ENCODE peak calls at places on chromosomes 5 and 9, in ten cellular contexts. One of them, this sample, is unnamed.

GRCh38 chr9:5510991-5511390 is 660 bp downstream of the PDCD1LG2 start:
- DNase-seq in psoas muscle: no peak
- DNase-seq in breast epithelium: no peak
- DNase-seq in neural crest cell: no peak
- DNase-seq in ovary: no peak
- DNase-seq in nephron progenitor cell: no peak
- DNase-seq in MM.1S: no peak
- DNase-seq in prostate gland: no peak
- DNase-seq in A549: no peak
- DNase-seq in activated CD8-positive, alpha-beta T cell treated with anti-CD3 and anti-CD28 coated beads for 36 hours: no peak
- DNase-seq in this sample: no peak

GRCh38 chr9:126894052-126894603 is 20.5 kb upstream of the RALGPS1 start:
- DNase-seq in prostate gland: no peak
- DNase-seq in breast epithelium: peak
- DNase-seq in MM.1S: no peak
- DNase-seq in activated CD8-positive, alpha-beta T cell treated with anti-CD3 and anti-CD28 coated beads for 36 hours: peak
- DNase-seq in nephron progenitor cell: no peak
- DNase-seq in neural crest cell: no peak
- DNase-seq in ovary: no peak
- DNase-seq in A549: no peak
- DNase-seq in psoas muscle: no peak
- DNase-seq in this sample: no peak

GRCh38 chr5:172114875-172115422 is 73.1 kb downstream of the STK10 start:
- DNase-seq in ovary: no peak
- DNase-seq in prostate gland: no peak
- DNase-seq in MM.1S: no peak
- DNase-seq in A549: no peak
- DNase-seq in nephron progenitor cell: no peak
- DNase-seq in activated CD8-positive, alpha-beta T cell treated with anti-CD3 and anti-CD28 coated beads for 36 hours: peak
- DNase-seq in neural crest cell: no peak
- DNase-seq in psoas muscle: peak
- DNase-seq in breast epithelium: no peak
- DNase-seq in this sample: peak

GRCh38 chr5:95838552-95838951 is 16.0 kb upstream of the GLRX start:
- DNase-seq in breast epithelium: no peak
- DNase-seq in prostate gland: no peak
- DNase-seq in activated CD8-positive, alpha-beta T cell treated with anti-CD3 and anti-CD28 coated beads for 36 hours: no peak
- DNase-seq in MM.1S: no peak
- DNase-seq in nephron progenitor cell: no peak
- DNase-seq in ovary: no peak
- DNase-seq in A549: no peak
- DNase-seq in neural crest cell: no peak
- DNase-seq in psoas muscle: no peak
- DNase-seq in this sample: no peak

GRCh38 chr5:115430374-115430773 is 114.2 kb downstream of the FEM1C start:
- DNase-seq in breast epithelium: no peak
- DNase-seq in A549: no peak
- DNase-seq in nephron progenitor cell: no peak
- DNase-seq in neural crest cell: no peak
- DNase-seq in activated CD8-positive, alpha-beta T cell treated with anti-CD3 and anti-CD28 coated beads for 36 hours: no peak
- DNase-seq in MM.1S: no peak
- DNase-seq in ovary: no peak
- DNase-seq in psoas muscle: no peak
- DNase-seq in prostate gland: no peak
- DNase-seq in this sample: no peak

GRCh38 chr5:155885199-155885598 is 441.8 kb upstream of the SGCD start:
- DNase-seq in MM.1S: no peak
- DNase-seq in psoas muscle: no peak
- DNase-seq in A549: no peak
- DNase-seq in activated CD8-positive, alpha-beta T cell treated with anti-CD3 and anti-CD28 coated beads for 36 hours: no peak
- DNase-seq in prostate gland: no peak
- DNase-seq in breast epithelium: no peak
- DNase-seq in nephron progenitor cell: no peak
- DNase-seq in ovary: no peak
- DNase-seq in neural crest cell: no peak
- DNase-seq in this sample: no peak

GRCh38 chr5:96284727-96285389 is 148.2 kb downstream of the PCSK1 start:
- DNase-seq in nephron progenitor cell: no peak
- DNase-seq in activated CD8-positive, alpha-beta T cell treated with anti-CD3 and anti-CD28 coated beads for 36 hours: no peak
- DNase-seq in neural crest cell: no peak
- DNase-seq in psoas muscle: no peak
- DNase-seq in MM.1S: peak
- DNase-seq in breast epithelium: no peak
- DNase-seq in ovary: no peak
- DNase-seq in prostate gland: no peak
- DNase-seq in A549: no peak
- DNase-seq in this sample: no peak

GRCh38 chr5:75574791-75575190 is 36.5 kb upstream of the ANKDD1B start:
- DNase-seq in ovary: no peak
- DNase-seq in prostate gland: no peak
- DNase-seq in psoas muscle: no peak
- DNase-seq in neural crest cell: no peak
- DNase-seq in breast epithelium: no peak
- DNase-seq in nephron progenitor cell: no peak
- DNase-seq in A549: no peak
- DNase-seq in activated CD8-positive, alpha-beta T cell treated with anti-CD3 and anti-CD28 coated beads for 36 hours: no peak
- DNase-seq in MM.1S: no peak
- DNase-seq in this sample: no peak

GRCh38 chr5:73706963-73707362 is 81.0 kb downstream of the ARHGEF28 start:
- DNase-seq in ovary: no peak
- DNase-seq in psoas muscle: no peak
- DNase-seq in activated CD8-positive, alpha-beta T cell treated with anti-CD3 and anti-CD28 coated beads for 36 hours: no peak
- DNase-seq in prostate gland: no peak
- DNase-seq in neural crest cell: no peak
- DNase-seq in A549: no peak
- DNase-seq in MM.1S: no peak
- DNase-seq in breast epithelium: no peak
- DNase-seq in nephron progenitor cell: no peak
- DNase-seq in this sample: no peak

GRCh38 chr9:134188421-134189166 is 24.2 kb upstream of the RNU6ATAC start:
- DNase-seq in neural crest cell: no peak
- DNase-seq in activated CD8-positive, alpha-beta T cell treated with anti-CD3 and anti-CD28 coated beads for 36 hours: peak
- DNase-seq in breast epithelium: no peak
- DNase-seq in psoas muscle: peak
- DNase-seq in A549: no peak
- DNase-seq in MM.1S: no peak
- DNase-seq in prostate gland: no peak
- DNase-seq in ovary: peak
- DNase-seq in nephron progenitor cell: no peak
- DNase-seq in this sample: no peak

GRCh38 chr5:77316871-77317661 is 106.6 kb downstream of the PDE8B start:
- DNase-seq in breast epithelium: no peak
- DNase-seq in activated CD8-positive, alpha-beta T cell treated with anti-CD3 and anti-CD28 coated beads for 36 hours: no peak
- DNase-seq in ovary: no peak
- DNase-seq in prostate gland: no peak
- DNase-seq in A549: no peak
- DNase-seq in psoas muscle: no peak
- DNase-seq in nephron progenitor cell: no peak
- DNase-seq in MM.1S: no peak
- DNase-seq in neural crest cell: no peak
- DNase-seq in this sample: no peak

GRCh38 chr5:113202904-113203716 is 226.5 kb downstream of the DCP2 start:
- DNase-seq in nephron progenitor cell: peak
- DNase-seq in ovary: no peak
- DNase-seq in breast epithelium: peak
- DNase-seq in A549: peak
- DNase-seq in MM.1S: no peak
- DNase-seq in neural crest cell: peak
- DNase-seq in psoas muscle: peak
- DNase-seq in activated CD8-positive, alpha-beta T cell treated with anti-CD3 and anti-CD28 coated beads for 36 hours: no peak
- DNase-seq in prostate gland: peak
- DNase-seq in this sample: no peak

GRCh38 chr9:125821078-125821477 is 73.9 kb downstream of the PBX3 start:
- DNase-seq in A549: no peak
- DNase-seq in psoas muscle: no peak
- DNase-seq in nephron progenitor cell: no peak
- DNase-seq in MM.1S: peak
- DNase-seq in prostate gland: no peak
- DNase-seq in ovary: no peak
- DNase-seq in breast epithelium: no peak
- DNase-seq in neural crest cell: no peak
- DNase-seq in activated CD8-positive, alpha-beta T cell treated with anti-CD3 and anti-CD28 coated beads for 36 hours: no peak
- DNase-seq in this sample: no peak

GRCh38 chr5:36052542-36052941 is 14.1 kb downstream of the UGT3A2 start:
- DNase-seq in ovary: no peak
- DNase-seq in nephron progenitor cell: no peak
- DNase-seq in MM.1S: no peak
- DNase-seq in psoas muscle: no peak
- DNase-seq in breast epithelium: no peak
- DNase-seq in neural crest cell: no peak
- DNase-seq in prostate gland: no peak
- DNase-seq in A549: no peak
- DNase-seq in activated CD8-positive, alpha-beta T cell treated with anti-CD3 and anti-CD28 coated beads for 36 hours: no peak
- DNase-seq in this sample: no peak

GRCh38 chr5:137731201-137731600 is 4.7 kb downstream of the KLHL3 start:
- DNase-seq in psoas muscle: no peak
- DNase-seq in prostate gland: no peak
- DNase-seq in A549: no peak
- DNase-seq in nephron progenitor cell: no peak
- DNase-seq in breast epithelium: no peak
- DNase-seq in neural crest cell: no peak
- DNase-seq in activated CD8-positive, alpha-beta T cell treated with anti-CD3 and anti-CD28 coated beads for 36 hours: no peak
- DNase-seq in MM.1S: no peak
- DNase-seq in ovary: no peak
- DNase-seq in this sample: no peak

GRCh38 chr5:137730331-137730730 is 5.6 kb downstream of the KLHL3 start:
- DNase-seq in prostate gland: no peak
- DNase-seq in MM.1S: no peak
- DNase-seq in psoas muscle: no peak
- DNase-seq in neural crest cell: no peak
- DNase-seq in A549: no peak
- DNase-seq in ovary: no peak
- DNase-seq in activated CD8-positive, alpha-beta T cell treated with anti-CD3 and anti-CD28 coated beads for 36 hours: no peak
- DNase-seq in nephron progenitor cell: no peak
- DNase-seq in breast epithelium: no peak
- DNase-seq in this sample: no peak

GRCh38 chr5:137724251-137724650 is 11.6 kb downstream of the KLHL3 start:
- DNase-seq in activated CD8-positive, alpha-beta T cell treated with anti-CD3 and anti-CD28 coated beads for 36 hours: no peak
- DNase-seq in ovary: no peak
- DNase-seq in A549: no peak
- DNase-seq in neural crest cell: no peak
- DNase-seq in MM.1S: no peak
- DNase-seq in breast epithelium: no peak
- DNase-seq in nephron progenitor cell: no peak
- DNase-seq in prostate gland: no peak
- DNase-seq in psoas muscle: no peak
- DNase-seq in this sample: no peak

GRCh38 chr5:137727623-137728022 is 8.3 kb downstream of the KLHL3 start:
- DNase-seq in ovary: no peak
- DNase-seq in breast epithelium: no peak
- DNase-seq in neural crest cell: no peak
- DNase-seq in prostate gland: no peak
- DNase-seq in psoas muscle: no peak
- DNase-seq in MM.1S: no peak
- DNase-seq in A549: no peak
- DNase-seq in nephron progenitor cell: no peak
- DNase-seq in activated CD8-positive, alpha-beta T cell treated with anti-CD3 and anti-CD28 coated beads for 36 hours: no peak
- DNase-seq in this sample: no peak

DNA sequence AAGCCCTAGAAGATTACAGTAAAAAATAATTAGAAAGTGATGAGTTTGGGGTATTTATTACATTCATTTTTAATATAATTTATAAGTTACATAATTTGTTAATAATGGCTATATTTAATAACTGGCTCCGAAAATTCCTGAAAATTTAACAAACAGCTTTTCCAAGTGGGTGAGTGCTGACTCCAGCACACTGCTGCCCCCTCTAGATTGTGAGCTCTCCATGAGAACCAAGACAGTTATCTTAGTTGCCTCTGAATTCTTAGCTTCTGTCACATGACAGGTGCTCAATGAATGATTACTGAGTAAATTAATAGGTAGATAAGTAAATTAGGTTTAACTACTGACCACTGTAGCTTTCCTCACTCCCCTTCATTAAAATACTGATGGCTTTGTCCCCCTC is 7.8 kb downstream of the KLHL3 start:
- DNase-seq in activated CD8-positive, alpha-beta T cell treated with anti-CD3 and anti-CD28 coated beads for 36 hours: no peak
- DNase-seq in psoas muscle: no peak
- DNase-seq in nephron progenitor cell: no peak
- DNase-seq in prostate gland: no peak
- DNase-seq in MM.1S: no peak
- DNase-seq in A549: no peak
- DNase-seq in neural crest cell: no peak
- DNase-seq in breast epithelium: no peak
- DNase-seq in ovary: no peak
- DNase-seq in this sample: no peak
- TF ChIP-seq CTCF in activated CD8-positive, alpha-beta T cell treated with anti-CD3 and anti-CD28 coated beads for 36 hours: no peak
- TF ChIP-seq CTCF in psoas muscle: no peak
- TF ChIP-seq CTCF in nephron progenitor cell: no peak
- TF ChIP-seq CTCF in prostate gland: no peak
- TF ChIP-seq CTCF in MM.1S: no peak
- TF ChIP-seq CTCF in A549: no peak
- TF ChIP-seq CTCF in neural crest cell: no peak
- TF ChIP-seq CTCF in breast epithelium: no peak
- TF ChIP-seq CTCF in ovary: no peak
- TF ChIP-seq CTCF in this sample: no peak

GRCh38 chr5:142000176-142000575 is 12.7 kb downstream of the GNPDA1 start:
- DNase-seq in A549: no peak
- DNase-seq in neural crest cell: no peak
- DNase-seq in ovary: no peak
- DNase-seq in nephron progenitor cell: no peak
- DNase-seq in activated CD8-positive, alpha-beta T cell treated with anti-CD3 and anti-CD28 coated beads for 36 hours: no peak
- DNase-seq in breast epithelium: no peak
- DNase-seq in MM.1S: no peak
- DNase-seq in psoas muscle: no peak
- DNase-seq in prostate gland: no peak
- DNase-seq in this sample: no peak
- TF ChIP-seq CTCF in A549: no peak
- TF ChIP-seq CTCF in neural crest cell: no peak
- TF ChIP-seq CTCF in ovary: no peak
- TF ChIP-seq CTCF in nephron progenitor cell: no peak
- TF ChIP-seq CTCF in activated CD8-positive, alpha-beta T cell treated with anti-CD3 and anti-CD28 coated beads for 36 hours: no peak
- TF ChIP-seq CTCF in breast epithelium: no peak
- TF ChIP-seq CTCF in MM.1S: no peak
- TF ChIP-seq CTCF in psoas muscle: no peak
- TF ChIP-seq CTCF in prostate gland: no peak
- TF ChIP-seq CTCF in this sample: no peak

DNA sequence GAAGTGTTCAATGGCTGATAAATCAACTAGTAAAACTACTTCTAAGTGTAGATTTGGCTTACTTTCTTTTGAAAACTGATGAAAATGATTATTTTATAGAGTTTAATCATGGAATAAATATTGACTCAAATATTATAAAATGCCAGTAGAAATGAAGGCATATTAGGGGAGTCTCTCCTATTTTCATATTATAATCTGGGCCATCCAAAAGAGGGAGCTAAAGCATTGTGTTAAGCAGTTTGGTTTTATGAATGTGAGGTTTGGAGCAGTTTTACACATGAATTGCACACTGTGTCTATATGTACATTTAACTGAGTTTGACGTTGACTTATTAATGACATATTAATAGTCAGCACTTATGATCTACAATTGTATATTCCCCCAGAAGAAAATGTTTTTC is 17.4 kb downstream of the CDH9 start:
- DNase-seq in psoas muscle: no peak
- DNase-seq in MM.1S: peak
- DNase-seq in prostate gland: no peak
- DNase-seq in A549: peak
- DNase-seq in activated CD8-positive, alpha-beta T cell treated with anti-CD3 and anti-CD28 coated beads for 36 hours: no peak
- DNase-seq in nephron progenitor cell: no peak
- DNase-seq in neural crest cell: no peak
- DNase-seq in ovary: no peak
- DNase-seq in breast epithelium: no peak
- DNase-seq in this sample: no peak
- TF ChIP-seq CTCF in psoas muscle: peak
- TF ChIP-seq CTCF in MM.1S: peak
- TF ChIP-seq CTCF in prostate gland: no peak
- TF ChIP-seq CTCF in A549: peak
- TF ChIP-seq CTCF in activated CD8-positive, alpha-beta T cell treated with anti-CD3 and anti-CD28 coated beads for 36 hours: no peak
- TF ChIP-seq CTCF in nephron progenitor cell: no peak
- TF ChIP-seq CTCF in neural crest cell: peak
- TF ChIP-seq CTCF in ovary: no peak
- TF ChIP-seq CTCF in breast epithelium: no peak
- TF ChIP-seq CTCF in this sample: no peak

GRCh38 chr5:94025788-94026473 is 284.5 kb upstream of the POU5F2 start:
- DNase-seq in activated CD8-positive, alpha-beta T cell treated with anti-CD3 and anti-CD28 coated beads for 36 hours: no peak
- DNase-seq in nephron progenitor cell: peak
- DNase-seq in MM.1S: no peak
- DNase-seq in ovary: no peak
- DNase-seq in neural crest cell: no peak
- DNase-seq in breast epithelium: no peak
- DNase-seq in psoas muscle: no peak
- DNase-seq in prostate gland: no peak
- DNase-seq in A549: peak
- DNase-seq in this sample: no peak
- TF ChIP-seq CTCF in activated CD8-positive, alpha-beta T cell treated with anti-CD3 and anti-CD28 coated beads for 36 hours: no peak
- TF ChIP-seq CTCF in nephron progenitor cell: peak
- TF ChIP-seq CTCF in MM.1S: no peak
- TF ChIP-seq CTCF in ovary: no peak
- TF ChIP-seq CTCF in neural crest cell: no peak
- TF ChIP-seq CTCF in breast epithelium: no peak
- TF ChIP-seq CTCF in psoas muscle: no peak
- TF ChIP-seq CTCF in prostate gland: no peak
- TF ChIP-seq CTCF in A549: peak
- TF ChIP-seq CTCF in this sample: no peak